ENCODE peak calls at places on chromosomes 2 and 18, in five cellular contexts. X, B, E, J and M are unnamed samples.

GRCh38 chr2:101253713-101254085 is 1.0 kb downstream of the CNOT11 start:
- DNase-seq in X (no peak), B (no peak), E (no peak), J (no peak), M (peak)

GRCh38 chr2:221293949-221294736 is 278.0 kb downstream of the EPHA4 start:
- DNase-seq in X (peak), B (no peak), E (no peak), J (no peak), M (no peak)

GRCh38 chr18:52090005-52090404 is 250.0 kb upstream of the DCC start:
- DNase-seq in X (no peak), B (no peak), E (no peak), J (no peak), M (no peak)

GRCh38 chr2:167729911-167730310 is 517.5 kb downstream of the STK39 start:
- DNase-seq in X (no peak), B (no peak), E (no peak), J (no peak), M (no peak)

GRCh38 chr2:26770986-26771586 is 7.0 kb downstream of the SLC35F6 start:
- DNase-seq in X (no peak), B (peak), E (no peak), J (peak), M (peak)

GRCh38 chr18:74234326-74235171 is 57.2 kb downstream of the CYB5A start:
- DNase-seq in X (no peak), B (no peak), E (no peak), J (peak), M (peak)

GRCh38 chr2:142495141-142495540 is 364.3 kb upstream of the LRP1B start:
- DNase-seq in X (no peak), B (no peak), E (no peak), J (no peak), M (no peak)

GRCh38 chr2:42848726-42849290 is 56.4 kb upstream of the HAAO start:
- DNase-seq in X (no peak), B (no peak), E (no peak), J (peak), M (no peak)

GRCh38 chr2:197258580-197258979 is 52.0 kb downstream of the ANKRD44 start:
- DNase-seq in X (no peak), B (no peak), E (no peak), J (peak), M (peak)

GRCh38 chr2:159879061-159879604 is 81.1 kb upstream of the CD302 start:
- DNase-seq in X (no peak), B (no peak), E (no peak), J (no peak), M (no peak)

GRCh38 chr18:48835119-48835518 is 115.6 kb downstream of the SMAD7 start:
- DNase-seq in X (no peak), B (no peak), E (no peak), J (no peak), M (no peak)

GRCh38 chr2:60742419-60742818 is 13.6 kb upstream of the PAPOLG start:
- DNase-seq in X (no peak), B (no peak), E (no peak), J (no peak), M (no peak)

GRCh38 chr18:62578980-62579511 is 56.2 kb downstream of the ZCCHC2 start:
- DNase-seq in X (no peak), B (no peak), E (no peak), J (no peak), M (no peak)

GRCh38 chr18:13524054-13524453 is 202.3 kb downstream of the FAM210A start:
- DNase-seq in X (no peak), B (no peak), E (no peak), J (no peak), M (no peak)

GRCh38 chr2:24774373-24774772 is 18.8 kb downstream of the PTRHD1 start:
- DNase-seq in X (no peak), B (no peak), E (no peak), J (no peak), M (no peak)

GRCh38 chr2:132773331-132773730 is 103.3 kb upstream of the LYPD1 start:
- DNase-seq in X (no peak), B (no peak), E (no peak), J (no peak), M (no peak)

GRCh38 chr2:196266855-196267254 is 95.5 kb upstream of the STK17B start:
- DNase-seq in X (no peak), B (no peak), E (no peak), J (no peak), M (peak)

GRCh38 chr2:25358836-25359235 is 17.1 kb upstream of the DNMT3A start:
- DNase-seq in X (no peak), B (no peak), E (no peak), J (no peak), M (no peak)

GRCh38 chr18:26956894-26957293 is 91.4 kb upstream of the AQP4 start:
- DNase-seq in X (no peak), B (peak), E (peak), J (no peak), M (no peak)

GRCh38 chr2:158989165-158989564 is 20.7 kb downstream of the TANC1 start:
- DNase-seq in X (no peak), B (no peak), E (no peak), J (no peak), M (no peak)

GRCh38 chr2:8116661-8117060 is 565.2 kb upstream of the ID2 start:
- DNase-seq in X (no peak), B (no peak), E (no peak), J (peak), M (no peak)

GRCh38 chr2:3535794-3536681 is 16.7 kb upstream of the ADI1 start:
- DNase-seq in X (no peak), B (no peak), E (no peak), J (peak), M (peak)

GRCh38 chr2:240997141-240997855 is 1.1 kb upstream of the SNED1 start:
- DNase-seq in X (no peak), B (no peak), E (peak), J (no peak), M (no peak)

GRCh38 chr2:37436324-37436723 is 91.9 kb downstream of the QPCT start:
- DNase-seq in X (no peak), B (no peak), E (no peak), J (no peak), M (peak)

GRCh38 chr2:146135245-146135644 is 1615.3 kb upstream of the ZEB2 start:
- DNase-seq in X (no peak), B (no peak), E (no peak), J (no peak), M (peak)

GRCh38 chr2:23376972-23377371 is 8.0 kb upstream of the KLHL29 start:
- DNase-seq in X (no peak), B (no peak), E (no peak), J (peak), M (peak)

GRCh38 chr2:23375448-23375847 is 9.5 kb upstream of the KLHL29 start:
- DNase-seq in X (no peak), B (no peak), E (no peak), J (peak), M (no peak)

GRCh38 chr2:23377772-23378171 is 7.2 kb upstream of the KLHL29 start:
- DNase-seq in X (no peak), B (no peak), E (no peak), J (no peak), M (no peak)

GRCh38 chr2:23373666-23374065 is 11.3 kb upstream of the KLHL29 start:
- DNase-seq in X (no peak), B (no peak), E (no peak), J (peak), M (no peak)

DNA sequence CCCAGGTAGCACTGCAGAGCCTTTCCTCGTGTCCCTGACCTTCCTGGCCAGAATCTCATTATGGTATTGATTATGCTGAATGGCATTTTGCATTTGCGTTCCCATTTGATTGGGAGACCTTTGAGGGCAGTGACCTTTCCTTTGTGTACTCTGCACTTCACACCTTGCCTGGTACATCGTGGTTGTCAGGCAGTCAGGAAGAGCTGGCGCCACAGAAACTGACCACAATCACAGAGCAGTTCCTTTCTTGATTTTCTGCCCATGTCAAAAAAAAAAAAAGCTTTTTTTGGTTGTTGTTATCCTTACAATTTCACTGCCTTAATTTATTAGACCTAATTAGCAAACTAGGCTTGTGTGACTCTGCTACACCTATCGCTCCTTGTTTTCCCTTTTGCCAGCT is 8.9 kb upstream of the KLHL29 start:
- DNase-seq in X (no peak), B (no peak), E (no peak), J (no peak), M (no peak)
- H2BK12ac ChIP-seq in X (no peak), B (no peak), E (no peak), J (no peak), M (no peak)

GRCh38 chr2:200742426-200742825 is 69.3 kb upstream of the BZW1 start:
- DNase-seq in X (no peak), B (no peak), E (peak), J (no peak), M (no peak)
- H2BK12ac ChIP-seq in X (no peak), B (no peak), E (no peak), J (no peak), M (no peak)

GRCh38 chr2:237964578-237965404 is 2.0 kb upstream of the UBE2F start:
- DNase-seq in X (no peak), B (no peak), E (no peak), J (peak), M (no peak)

GRCh38 chr2:237966250-237966564 is 607 bp upstream of the UBE2F start:
- DNase-seq in X (no peak), B (no peak), E (no peak), J (no peak), M (no peak)

GRCh38 chr2:237968048-237968862 is 1.4 kb downstream of the UBE2F start:
- DNase-seq in X (no peak), B (peak), E (no peak), J (peak), M (peak)

GRCh38 chr2:237967463-237967871 is 653 bp downstream of the UBE2F start:
- DNase-seq in X (no peak), B (no peak), E (peak), J (peak), M (peak)

DNA sequence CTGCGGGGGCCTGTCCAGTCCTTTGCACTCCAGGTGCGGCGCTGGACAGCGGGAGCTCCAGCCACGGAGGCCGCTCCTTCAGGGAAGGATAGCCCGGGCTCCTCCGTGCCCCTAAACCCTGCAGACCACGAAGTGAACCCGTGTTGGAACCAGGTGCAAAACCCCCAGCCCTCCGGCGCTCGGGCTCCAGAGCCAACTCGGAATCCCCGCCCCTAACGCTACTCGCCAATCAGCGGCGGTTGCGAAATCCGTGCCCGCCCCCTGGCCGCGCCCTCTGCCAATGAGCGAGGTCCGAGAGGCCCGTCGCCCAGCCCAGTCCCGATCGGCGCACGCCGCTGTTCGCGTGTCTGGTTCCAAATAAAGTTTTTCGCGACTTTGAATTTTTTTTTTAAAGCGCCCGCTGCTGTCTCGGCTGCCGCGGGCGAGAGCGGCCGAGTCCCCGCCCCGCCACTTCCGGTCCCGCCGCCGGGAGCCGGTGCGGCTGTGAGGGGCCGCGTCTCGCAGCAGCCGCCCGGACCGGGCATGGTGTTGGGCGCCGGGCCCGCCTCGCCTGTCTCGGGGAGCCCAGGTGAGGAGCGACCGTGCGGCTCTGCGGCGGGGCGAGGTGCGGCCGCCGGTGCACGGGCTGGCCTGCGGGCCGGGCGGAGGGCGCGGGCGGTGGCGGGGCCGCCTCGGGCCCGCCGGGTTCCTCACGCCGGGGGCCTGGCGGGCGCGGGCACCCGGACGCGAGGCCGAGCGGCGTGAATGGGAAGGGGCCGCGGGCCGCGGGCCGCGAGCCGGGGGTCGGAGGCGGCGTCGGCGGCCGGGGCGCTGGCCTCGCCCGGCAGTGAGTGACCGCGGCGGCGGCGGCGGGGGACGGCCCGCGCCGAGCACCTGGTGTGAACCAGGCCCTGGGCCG is at the start of gene UBE2F:
- DNase-seq in X (peak), B (peak), E (peak), J (peak), M (peak)
- H2BK12ac ChIP-seq in X (no peak), B (no peak), E (no peak), J (no peak), M (peak)

GRCh38 chr2:98037666-98038339 is 42.1 kb upstream of the TMEM131 start:
- DNase-seq in X (no peak), B (no peak), E (peak), J (no peak), M (no peak)
- H2BK12ac ChIP-seq in X (no peak), B (no peak), E (no peak), J (no peak), M (no peak)

GRCh38 chr2:69138793-69139510 is 126.0 kb downstream of the ANTXR1 start:
- DNase-seq in X (no peak), B (no peak), E (no peak), J (peak), M (peak)
- H2BK12ac ChIP-seq in X (no peak), B (no peak), E (no peak), J (no peak), M (peak)

DNA sequence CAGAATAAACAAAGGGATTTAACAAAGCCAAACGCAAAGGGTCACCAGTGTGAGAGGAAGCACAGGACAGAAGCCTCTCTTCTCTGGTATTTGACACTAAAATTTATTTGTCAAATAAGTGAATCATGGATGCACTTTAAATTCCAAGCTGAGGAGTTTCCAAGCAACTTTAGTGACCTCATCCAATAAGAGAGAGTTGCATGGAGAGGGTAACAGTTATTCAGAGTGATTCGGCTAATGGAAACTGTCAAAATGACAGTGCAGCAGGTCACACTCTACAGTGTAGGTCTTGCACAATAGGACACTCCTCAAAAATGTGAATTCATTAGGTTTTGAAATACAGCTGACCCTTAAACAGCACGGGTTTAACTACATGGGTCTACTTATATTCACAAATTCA is 103.9 kb upstream of the ACVR1C start:
- DNase-seq in X (no peak), B (no peak), E (no peak), J (peak), M (peak)
- H2BK12ac ChIP-seq in X (no peak), B (no peak), E (no peak), J (no peak), M (no peak)